ENCODE peak calls at places on chromosomes 12 and 14, in nine cellular contexts. J, G, S, E, K, D, Y, F and O are unnamed samples.
A peak's percentile ranks its signal among the peaks of the same experiment; 100 is the strongest.

GRCh38 chr12:18700254-18700653 is 37.6 kb downstream of the PLCZ1 start:
- DNase-seq in J (no peak), G (no peak), S (no peak), E (peak; percentile 99), K (peak; percentile 64), D (peak; percentile 25), Y (peak; percentile 92), F (peak; percentile 97), O (peak; percentile 85)

GRCh38 chr12:7747196-7747595 is at the start of gene CLEC4C:
- DNase-seq in J (no peak), G (no peak), S (no peak), E (no peak), K (no peak), D (no peak), Y (no peak), F (no peak), O (no peak)

GRCh38 chr14:106372870-106373657 is 846.7 kb downstream of the TMEM121 start:
- DNase-seq in J (peak; percentile 38), G (no peak), S (peak; percentile 74), E (no peak), K (no peak), D (no peak), Y (no peak), F (no peak), O (no peak)

GRCh38 chr14:100677925-100678765 is 48.5 kb upstream of the DLK1 start:
- DNase-seq in J (no peak), G (no peak), S (peak; percentile 88), E (peak; percentile 80), K (peak; percentile 66), D (peak; percentile 33), Y (peak; percentile 86), F (peak; percentile 68), O (peak; percentile 77)

GRCh38 chr14:97306133-97306784 is 509.1 kb downstream of the VRK1 start:
- DNase-seq in J (no peak), G (no peak), S (no peak), E (no peak), K (no peak), D (no peak), Y (no peak), F (no peak), O (peak; percentile 9)

GRCh38 chr12:94656556-94656955 is 6.2 kb upstream of the TMCC3 start:
- DNase-seq in J (no peak), G (no peak), S (no peak), E (no peak), K (no peak), D (no peak), Y (no peak), F (no peak), O (no peak)

GRCh38 chr12:11705010-11705409 is 55.5 kb downstream of the ETV6 start:
- DNase-seq in J (peak; percentile 56), G (no peak), S (no peak), E (peak; percentile 99), K (peak; percentile 94), D (no peak), Y (peak; percentile 91), F (peak; percentile 97), O (peak; percentile 91)

GRCh38 chr12:63982787-63983186 is 138.3 kb downstream of the SRGAP1 start:
- DNase-seq in J (no peak), G (no peak), S (no peak), E (peak; percentile 23), K (no peak), D (no peak), Y (no peak), F (no peak), O (no peak)

GRCh38 chr12:98211914-98212695 is 303.3 kb upstream of the TMPO start:
- DNase-seq in J (no peak), G (no peak), S (no peak), E (peak; percentile 1), K (peak; percentile 33), D (no peak), Y (no peak), F (no peak), O (peak; percentile 55)

GRCh38 chr12:22333186-22333745 is 1.2 kb downstream of the ST8SIA1 start:
- DNase-seq in J (no peak), G (no peak), S (no peak), E (peak; percentile 22), K (peak; percentile 54), D (no peak), Y (peak; percentile 93), F (peak; percentile 86), O (peak; percentile 28)

GRCh38 chr12:128388461-128388921 is 121.5 kb downstream of the TMEM132C start:
- DNase-seq in J (no peak), G (no peak), S (no peak), E (no peak), K (no peak), D (no peak), Y (no peak), F (no peak), O (no peak)

GRCh38 chr12:1540690-1541089 is 53.7 kb downstream of the FBXL14 start:
- DNase-seq in J (peak; percentile 95), G (no peak), S (no peak), E (peak; percentile 26), K (no peak), D (no peak), Y (no peak), F (peak; percentile 77), O (no peak)

GRCh38 chr12:1546931-1547640 is 47.3 kb downstream of the FBXL14 start:
- DNase-seq in J (no peak), G (no peak), S (no peak), E (no peak), K (no peak), D (no peak), Y (no peak), F (no peak), O (no peak)

GRCh38 chr12:1542599-1542998 is 51.8 kb downstream of the FBXL14 start:
- DNase-seq in J (no peak), G (no peak), S (no peak), E (no peak), K (no peak), D (no peak), Y (no peak), F (no peak), O (no peak)

GRCh38 chr12:1544991-1545700 is 49.2 kb downstream of the FBXL14 start:
- DNase-seq in J (no peak), G (no peak), S (no peak), E (peak; percentile 67), K (peak; percentile 66), D (peak; percentile 69), Y (peak; percentile 73), F (peak; percentile 66), O (no peak)
- TF ChIP-seq CTCF in J (peak; percentile 55), G (no peak), S (no peak), E (peak; percentile 42), K (peak; percentile 62), D (peak; percentile 36), Y (peak; percentile 48), F (peak; percentile 47), O (peak; percentile 40)

GRCh38 chr14:81561084-81561775 is 27.6 kb upstream of the SEL1L start:
- DNase-seq in J (no peak), G (no peak), S (no peak), E (no peak), K (peak; percentile 14), D (no peak), Y (no peak), F (no peak), O (no peak)
- H3K4me3 ChIP-seq in J (no peak overlapping the region), G (no peak overlapping the region), S (no peak overlapping the region), E (no peak overlapping the region), K (no peak overlapping the region), D (no peak overlapping the region), Y (no peak overlapping the region), F (no peak overlapping the region), O (no peak overlapping the region)

GRCh38 chr12:130031571-130032189 is 127.9 kb upstream of the TMEM132D start:
- DNase-seq in J (peak; percentile 37), G (no peak), S (peak; percentile 78), E (no peak), K (peak; percentile 31), D (peak; percentile 41), Y (no peak), F (peak; percentile 26), O (peak; percentile 2)
- TF ChIP-seq CTCF in J (peak; percentile 82), G (peak; percentile 52), S (peak; percentile 89), E (peak; percentile 60), K (peak; percentile 83), D (peak; percentile 54), Y (peak; percentile 71), F (peak; percentile 83), O (peak; percentile 85)

DNA sequence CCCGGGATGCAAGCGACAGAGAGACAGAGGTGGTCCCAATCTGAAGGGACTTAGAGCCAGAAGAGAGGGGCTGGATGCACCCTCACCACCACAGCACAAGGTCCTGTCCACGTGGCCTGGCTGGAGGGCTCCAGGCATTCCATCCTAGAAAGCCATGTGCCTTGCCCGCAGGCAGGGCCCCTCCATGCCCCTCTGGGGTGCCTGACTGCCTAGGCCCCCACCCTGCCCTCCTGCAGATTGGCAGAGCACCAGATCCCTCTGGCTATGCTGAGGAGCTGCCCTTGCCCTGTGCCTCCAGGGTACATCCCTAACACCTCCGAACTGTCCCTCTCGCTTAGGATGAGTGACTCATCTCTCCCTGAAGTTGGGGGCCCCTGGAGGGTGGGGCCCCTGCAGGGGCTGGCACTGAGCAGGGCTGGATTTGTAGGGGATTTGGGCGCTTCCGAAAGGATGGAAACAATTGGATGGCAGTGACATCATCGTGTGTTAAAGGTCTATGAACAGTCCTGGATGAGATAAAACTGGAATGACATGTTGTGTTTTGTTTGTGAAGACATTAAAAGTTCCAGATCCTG is 50.9 kb downstream of the CHGA start:
- DNase-seq in J (no peak), G (no peak), S (peak; percentile 53), E (peak; percentile 16), K (no peak), D (no peak), Y (no peak), F (peak; percentile 12), O (no peak)
- H3K4me3 ChIP-seq in J (no peak overlapping the region), G (no peak overlapping the region), S (no peak overlapping the region), E (no peak overlapping the region), K (no peak overlapping the region), D (no peak overlapping the region), Y (no peak overlapping the region), F (no peak overlapping the region), O (no peak overlapping the region)

DNA sequence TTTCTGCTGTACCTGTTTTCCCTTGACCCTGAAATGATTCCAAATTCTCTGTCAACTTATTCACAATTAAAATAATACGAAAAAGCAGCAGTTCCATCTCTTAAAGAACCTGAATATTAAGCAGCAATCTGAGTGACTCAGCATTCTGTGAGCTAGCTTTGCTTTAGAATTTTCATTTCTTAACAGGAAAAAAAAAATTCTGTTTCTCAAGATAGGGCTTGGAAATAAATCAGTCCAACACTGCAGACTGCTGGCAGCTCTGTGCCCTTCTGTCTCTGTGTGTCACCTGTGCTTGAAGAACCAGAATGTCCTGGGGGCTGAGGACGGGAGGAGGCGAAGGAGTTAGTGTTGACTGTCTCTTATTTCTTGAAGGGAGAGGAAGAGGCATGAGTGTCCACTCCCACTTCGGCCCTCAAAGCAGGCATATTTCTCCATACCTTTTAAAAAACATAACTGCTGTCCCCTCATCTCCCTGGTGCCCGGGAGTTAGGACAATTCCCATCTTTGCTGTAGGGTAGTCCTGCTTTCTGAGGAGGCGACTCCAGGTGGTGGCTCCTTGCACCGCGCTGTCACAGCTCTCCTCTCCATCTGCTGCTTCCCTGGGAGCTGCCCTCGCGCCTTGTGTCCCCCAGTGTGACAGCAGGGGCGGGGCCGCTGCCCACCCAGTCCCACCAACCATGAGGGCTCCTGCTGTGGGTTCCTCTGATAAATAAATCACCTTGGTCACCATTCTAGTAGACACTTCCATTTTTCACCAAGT is 203.1 kb downstream of the CALM1 start:
- DNase-seq in J (peak; percentile 62), G (no peak), S (no peak), E (peak; percentile 63), K (peak; percentile 57), D (no peak), Y (peak; percentile 42), F (peak; percentile 17), O (peak; percentile 24)
- TF ChIP-seq CTCF in J (no peak), G (peak; percentile 19), S (no peak), E (peak; percentile 28), K (peak; percentile 47), D (peak; percentile 36), Y (no peak), F (no peak), O (peak; percentile 10)